ENCODE peak calls at places on chromosomes 16 and 17, in eight cellular contexts. T, A, S, E, X, C, J and M are unnamed samples.

GRCh38 chr16:50260206-50261159 is 5.9 kb upstream of the ADCY7 start:
- DNase-seq in T (no peak), A (no peak), S (no peak), E (no peak), X (no peak), C (no peak), J (no peak), M (no peak)

GRCh38 chr16:87324411-87325275 is 7.5 kb upstream of the C16orf95 start:
- DNase-seq in T (peak), A (no peak), S (peak), E (no peak), X (peak), C (peak), J (peak), M (no peak)

GRCh38 chr16:25014500-25015147 is 545 bp downstream of the ARHGAP17 start:
- DNase-seq in T (peak), A (no peak), S (peak), E (no peak), X (peak), C (no peak), J (peak), M (peak)

GRCh38 chr16:31477220-31478216 is 5.4 kb upstream of the SLC5A2 start:
- DNase-seq in T (no peak), A (no peak), S (no peak), E (no peak), X (peak), C (no peak), J (no peak), M (no peak)

GRCh38 chr17:31467502-31468256 is 76.2 kb downstream of the RAB11FIP4 start:
- DNase-seq in T (no peak), A (no peak), S (peak), E (no peak), X (no peak), C (no peak), J (no peak), M (no peak)

GRCh38 chr17:5950871-5951270 is 119.3 kb upstream of the WSCD1 start:
- DNase-seq in T (no peak), A (no peak), S (no peak), E (no peak), X (no peak), C (no peak), J (no peak), M (no peak)

GRCh38 chr17:72342582-72343527 is 222.0 kb downstream of the SOX9 start:
- DNase-seq in T (no peak), A (no peak), S (no peak), E (no peak), X (no peak), C (no peak), J (peak), M (peak)

GRCh38 chr17:5585814-5586558 is 1.7 kb upstream of the NLRP1 start:
- DNase-seq in T (peak), A (no peak), S (peak), E (no peak), X (no peak), C (no peak), J (peak), M (no peak)

GRCh38 chr17:16352303-16352837 is 899 bp downstream of the CENPV start:
- DNase-seq in T (peak), A (no peak), S (no peak), E (no peak), X (peak), C (peak), J (peak), M (peak)

GRCh38 chr17:31266042-31266441 is 31.0 kb downstream of the OMG start:
- DNase-seq in T (peak), A (no peak), S (no peak), E (no peak), X (no peak), C (no peak), J (no peak), M (no peak)

GRCh38 chr16:75820672-75821071 is 94.4 kb upstream of the CPHXL start:
- DNase-seq in T (no peak), A (no peak), S (no peak), E (no peak), X (no peak), C (no peak), J (no peak), M (no peak)

GRCh38 chr16:30602595-30603277 is 7.5 kb downstream of the ZNF689 start:
- DNase-seq in T (peak), A (no peak), S (no peak), E (no peak), X (no peak), C (no peak), J (peak), M (no peak)

GRCh38 chr16:74998481-74999207 is at the start of gene ZNRF1:
- DNase-seq in T (peak), A (peak), S (peak), E (no peak), X (peak), C (peak), J (peak), M (peak)

GRCh38 chr16:30183961-30184429 is 593 bp downstream of the CORO1A start:
- DNase-seq in T (no peak), A (no peak), S (no peak), E (no peak), X (peak), C (no peak), J (peak), M (no peak)

GRCh38 chr16:19463468-19464315 is 46.0 kb downstream of the TMC5 start:
- DNase-seq in T (no peak), A (no peak), S (no peak), E (peak), X (no peak), C (no peak), J (no peak), M (no peak)

GRCh38 chr17:41724476-41725030 is 9.9 kb downstream of the HAP1 start:
- DNase-seq in T (no peak), A (no peak), S (no peak), E (no peak), X (no peak), C (no peak), J (no peak), M (no peak)

GRCh38 chr16:4407543-4408322 is 8.7 kb downstream of the CORO7 start:
- DNase-seq in T (no peak), A (no peak), S (peak), E (no peak), X (no peak), C (no peak), J (peak), M (no peak)

GRCh38 chr17:61366076-61366714 is 33.4 kb upstream of the TBX2 start:
- DNase-seq in T (no peak), A (no peak), S (no peak), E (no peak), X (no peak), C (peak), J (no peak), M (no peak)

GRCh38 chr17:57294629-57295501 is 38.5 kb downstream of the MSI2 start:
- DNase-seq in T (peak), A (peak), S (peak), E (peak), X (peak), C (peak), J (no peak), M (no peak)

GRCh38 chr17:80152057-80152831 is 5.3 kb upstream of the EIF4A3 start:
- DNase-seq in T (peak), A (no peak), S (no peak), E (no peak), X (peak), C (no peak), J (no peak), M (no peak)

GRCh38 chr16:53504665-53505064 is 1.7 kb upstream of the AKTIP start:
- DNase-seq in T (peak), A (no peak), S (peak), E (no peak), X (no peak), C (no peak), J (no peak), M (peak)

GRCh38 chr17:78818932-78819331 is 21.7 kb downstream of the USP36 start:
- DNase-seq in T (no peak), A (no peak), S (no peak), E (no peak), X (peak), C (no peak), J (no peak), M (no peak)

GRCh38 chr16:35752773-35753558 is 2293.6 kb downstream of the TP53TG3F start:
- DNase-seq in T (no peak), A (no peak), S (no peak), E (no peak), X (no peak), C (no peak), J (peak), M (no peak)

GRCh38 chr17:57868007-57868774 is 18.3 kb upstream of the MRPS23 start:
- DNase-seq in T (peak), A (no peak), S (peak), E (no peak), X (peak), C (no peak), J (peak), M (no peak)

GRCh38 chr16:22070361-22071351 is 21.7 kb upstream of the VWA3A start:
- DNase-seq in T (peak), A (no peak), S (peak), E (no peak), X (no peak), C (no peak), J (peak), M (no peak)

GRCh38 chr17:49618112-49618611 is 42.5 kb downstream of the NXPH3 start:
- DNase-seq in T (peak), A (no peak), S (no peak), E (no peak), X (no peak), C (no peak), J (no peak), M (no peak)

GRCh38 chr17:6701719-6702118 is 11.4 kb downstream of the SLC13A5 start:
- DNase-seq in T (peak), A (no peak), S (peak), E (no peak), X (peak), C (no peak), J (peak), M (no peak)

GRCh38 chr17:77332981-77333685 is 192.4 kb downstream of the SEC14L1 start:
- DNase-seq in T (peak), A (no peak), S (peak), E (no peak), X (no peak), C (no peak), J (peak), M (no peak)

GRCh38 chr16:74309789-74310781 is 13.5 kb downstream of the PSMD7 start:
- DNase-seq in T (peak), A (no peak), S (peak), E (peak), X (peak), C (peak), J (peak), M (no peak)

GRCh38 chr16:2212362-2213324 is 2.0 kb upstream of the BRICD5 start:
- DNase-seq in T (no peak), A (no peak), S (peak), E (no peak), X (no peak), C (no peak), J (no peak), M (no peak)

GRCh38 chr17:65023791-65024190 is 32.7 kb downstream of the GNA13 start:
- DNase-seq in T (no peak), A (no peak), S (no peak), E (no peak), X (no peak), C (no peak), J (no peak), M (no peak)

GRCh38 chr17:66542183-66542966 is 240.0 kb downstream of the PRKCA start:
- DNase-seq in T (peak), A (no peak), S (no peak), E (no peak), X (peak), C (no peak), J (no peak), M (no peak)

GRCh38 chr16:29675811-29676643 is 3.0 kb upstream of the QPRT start:
- DNase-seq in T (peak), A (no peak), S (peak), E (no peak), X (peak), C (no peak), J (peak), M (no peak)

GRCh38 chr17:75759457-75759856 is 5.5 kb downstream of the GALK1 start:
- DNase-seq in T (no peak), A (no peak), S (no peak), E (no peak), X (no peak), C (no peak), J (no peak), M (no peak)

GRCh38 chr16:47493358-47494337 is 32.5 kb downstream of the PHKB start:
- DNase-seq in T (no peak), A (no peak), S (no peak), E (no peak), X (no peak), C (no peak), J (no peak), M (no peak)

GRCh38 chr17:76153640-76154039 is 12.6 kb upstream of the FOXJ1 start:
- DNase-seq in T (peak), A (no peak), S (peak), E (no peak), X (no peak), C (no peak), J (peak), M (no peak)

GRCh38 chr16:3999890-4000325 is 116.3 kb downstream of the ADCY9 start:
- DNase-seq in T (peak), A (no peak), S (no peak), E (no peak), X (no peak), C (no peak), J (no peak), M (no peak)